ENCODE peak calls at places on chromosomes 3 and 15, in seven cellular contexts. One of them, this sample, is unnamed.

GRCh38 chr15:69758810-69759410 is 306.3 kb downstream of the RPLP1 start:
- DNase-seq in astrocyte: peak; percentile 66
- DNase-seq in GM19239: peak; percentile 39
- DNase-seq in non-pigmented ciliary epithelial cell: no peak
- DNase-seq in AG04450: no peak
- DNase-seq in GM04504: no peak
- DNase-seq in globus pallidus: peak; percentile 20
- DNase-seq in this sample: peak; percentile 52

GRCh38 chr3:15165061-15165460 is 41.0 kb upstream of the CAPN7 start:
- DNase-seq in astrocyte: no peak
- DNase-seq in GM19239: no peak
- DNase-seq in non-pigmented ciliary epithelial cell: no peak
- DNase-seq in AG04450: no peak
- DNase-seq in GM04504: no peak
- DNase-seq in globus pallidus: no peak
- DNase-seq in this sample: no peak

GRCh38 chr3:176814252-176814651 is 383.0 kb downstream of the TBL1XR1 start:
- DNase-seq in astrocyte: peak; percentile 42
- DNase-seq in GM19239: peak; percentile 23
- DNase-seq in non-pigmented ciliary epithelial cell: no peak
- DNase-seq in AG04450: peak; percentile 18
- DNase-seq in GM04504: peak; percentile 7
- DNase-seq in globus pallidus: peak; percentile 45
- DNase-seq in this sample: no peak

GRCh38 chr15:30984542-30984941 is 6.9 kb downstream of the MTMR10 start:
- DNase-seq in astrocyte: no peak
- DNase-seq in GM19239: no peak
- DNase-seq in non-pigmented ciliary epithelial cell: no peak
- DNase-seq in AG04450: no peak
- DNase-seq in GM04504: no peak
- DNase-seq in globus pallidus: peak; percentile 93
- DNase-seq in this sample: no peak

GRCh38 chr3:141926929-141927328 is 50.5 kb downstream of the ATP1B3 start:
- DNase-seq in astrocyte: no peak
- DNase-seq in GM19239: no peak
- DNase-seq in non-pigmented ciliary epithelial cell: no peak
- DNase-seq in AG04450: no peak
- DNase-seq in GM04504: no peak
- DNase-seq in globus pallidus: no peak
- DNase-seq in this sample: peak; percentile 29

GRCh38 chr15:69718916-69719315 is 266.3 kb downstream of the RPLP1 start:
- DNase-seq in astrocyte: no peak
- DNase-seq in GM19239: no peak
- DNase-seq in non-pigmented ciliary epithelial cell: no peak
- DNase-seq in AG04450: no peak
- DNase-seq in GM04504: no peak
- DNase-seq in globus pallidus: peak; percentile 36
- DNase-seq in this sample: no peak

GRCh38 chr3:127900536-127900935 is 14.5 kb upstream of the KBTBD12 start:
- DNase-seq in astrocyte: peak; percentile 19
- DNase-seq in GM19239: no peak
- DNase-seq in non-pigmented ciliary epithelial cell: no peak
- DNase-seq in AG04450: no peak
- DNase-seq in GM04504: no peak
- DNase-seq in globus pallidus: no peak
- DNase-seq in this sample: no peak

GRCh38 chr3:14883226-14883625 is 64.2 kb upstream of the NR2C2 start:
- DNase-seq in astrocyte: no peak
- DNase-seq in GM19239: no peak
- DNase-seq in non-pigmented ciliary epithelial cell: no peak
- DNase-seq in AG04450: no peak
- DNase-seq in GM04504: no peak
- DNase-seq in globus pallidus: no peak
- DNase-seq in this sample: no peak

GRCh38 chr3:189714991-189715961 is 84.1 kb downstream of the TP63 start:
- DNase-seq in astrocyte: peak; percentile 90
- DNase-seq in GM19239: no peak
- DNase-seq in non-pigmented ciliary epithelial cell: peak; percentile 63
- DNase-seq in AG04450: no peak
- DNase-seq in GM04504: peak; percentile 74
- DNase-seq in globus pallidus: no peak
- DNase-seq in this sample: no peak

GRCh38 chr3:9067352-9067975 is 104.2 kb upstream of the RAD18 start:
- DNase-seq in astrocyte: peak; percentile 36
- DNase-seq in GM19239: peak; percentile 45
- DNase-seq in non-pigmented ciliary epithelial cell: peak; percentile 20
- DNase-seq in AG04450: peak; percentile 32
- DNase-seq in GM04504: peak; percentile 36
- DNase-seq in globus pallidus: peak; percentile 68
- DNase-seq in this sample: no peak

GRCh38 chr3:98021821-98022220 is 13.3 kb downstream of the GABRR3 start:
- DNase-seq in astrocyte: peak; percentile 19
- DNase-seq in GM19239: no peak
- DNase-seq in non-pigmented ciliary epithelial cell: no peak
- DNase-seq in AG04450: peak; percentile 20
- DNase-seq in GM04504: peak; percentile 7
- DNase-seq in globus pallidus: no peak
- DNase-seq in this sample: no peak

GRCh38 chr3:71728632-71729342 is 3.6 kb upstream of the EIF4E3 start:
- DNase-seq in astrocyte: peak; percentile 10
- DNase-seq in GM19239: no peak
- DNase-seq in non-pigmented ciliary epithelial cell: no peak
- DNase-seq in AG04450: no peak
- DNase-seq in GM04504: no peak
- DNase-seq in globus pallidus: no peak
- DNase-seq in this sample: no peak

GRCh38 chr3:122082357-122082756 is 27.2 kb downstream of the CD86 start:
- DNase-seq in astrocyte: no peak
- DNase-seq in GM19239: no peak
- DNase-seq in non-pigmented ciliary epithelial cell: no peak
- DNase-seq in AG04450: no peak
- DNase-seq in GM04504: no peak
- DNase-seq in globus pallidus: no peak
- DNase-seq in this sample: no peak

GRCh38 chr3:137692803-137693431 is 71.2 kb upstream of the SOX14 start:
- DNase-seq in astrocyte: no peak
- DNase-seq in GM19239: no peak
- DNase-seq in non-pigmented ciliary epithelial cell: no peak
- DNase-seq in AG04450: no peak
- DNase-seq in GM04504: no peak
- DNase-seq in globus pallidus: no peak
- DNase-seq in this sample: no peak

GRCh38 chr3:101066776-101067175 is 73.6 kb upstream of the ABI3BP start:
- DNase-seq in astrocyte: peak; percentile 49
- DNase-seq in GM19239: no peak
- DNase-seq in non-pigmented ciliary epithelial cell: no peak
- DNase-seq in AG04450: no peak
- DNase-seq in GM04504: no peak
- DNase-seq in globus pallidus: peak; percentile 12
- DNase-seq in this sample: no peak

GRCh38 chr3:168085491-168086119 is 10.1 kb downstream of the GOLIM4 start:
- DNase-seq in astrocyte: no peak
- DNase-seq in GM19239: no peak
- DNase-seq in non-pigmented ciliary epithelial cell: no peak
- DNase-seq in AG04450: no peak
- DNase-seq in GM04504: no peak
- DNase-seq in globus pallidus: no peak
- DNase-seq in this sample: no peak

GRCh38 chr3:129795596-129795995 is 97.9 kb downstream of the TMCC1 start:
- DNase-seq in astrocyte: peak; percentile 73
- DNase-seq in GM19239: no peak
- DNase-seq in non-pigmented ciliary epithelial cell: no peak
- DNase-seq in AG04450: no peak
- DNase-seq in GM04504: peak; percentile 4
- DNase-seq in globus pallidus: no peak
- DNase-seq in this sample: no peak

GRCh38 chr15:91909574-91909973 is 56.1 kb downstream of the SLCO3A1 start:
- DNase-seq in astrocyte: no peak
- DNase-seq in GM19239: no peak
- DNase-seq in non-pigmented ciliary epithelial cell: no peak
- DNase-seq in AG04450: no peak
- DNase-seq in GM04504: no peak
- DNase-seq in globus pallidus: no peak
- DNase-seq in this sample: no peak

GRCh38 chr3:158167737-158168469 is 58.0 kb downstream of the RSRC1 start:
- DNase-seq in astrocyte: peak; percentile 98
- DNase-seq in GM19239: no peak
- DNase-seq in non-pigmented ciliary epithelial cell: peak; percentile 95
- DNase-seq in AG04450: peak; percentile 85
- DNase-seq in GM04504: peak; percentile 93
- DNase-seq in globus pallidus: no peak
- DNase-seq in this sample: no peak

GRCh38 chr15:67465196-67465952 is 55.6 kb upstream of the C15orf61 start:
- DNase-seq in astrocyte: no peak
- DNase-seq in GM19239: no peak
- DNase-seq in non-pigmented ciliary epithelial cell: no peak
- DNase-seq in AG04450: no peak
- DNase-seq in GM04504: no peak
- DNase-seq in globus pallidus: no peak
- DNase-seq in this sample: no peak

GRCh38 chr3:184740509-184741258 is 28.8 kb upstream of the MAGEF1 start:
- DNase-seq in astrocyte: peak; percentile 56
- DNase-seq in GM19239: no peak
- DNase-seq in non-pigmented ciliary epithelial cell: no peak
- DNase-seq in AG04450: no peak
- DNase-seq in GM04504: no peak
- DNase-seq in globus pallidus: no peak
- DNase-seq in this sample: peak; percentile 53

GRCh38 chr3:172104471-172105072 is 65.2 kb downstream of the FNDC3B start:
- DNase-seq in astrocyte: peak; percentile 61
- DNase-seq in GM19239: no peak
- DNase-seq in non-pigmented ciliary epithelial cell: no peak
- DNase-seq in AG04450: no peak
- DNase-seq in GM04504: no peak
- DNase-seq in globus pallidus: no peak
- DNase-seq in this sample: no peak

GRCh38 chr3:56881035-56881575 is 79.4 kb upstream of the ARHGEF3 start:
- DNase-seq in astrocyte: no peak
- DNase-seq in GM19239: no peak
- DNase-seq in non-pigmented ciliary epithelial cell: no peak
- DNase-seq in AG04450: no peak
- DNase-seq in GM04504: no peak
- DNase-seq in globus pallidus: no peak
- DNase-seq in this sample: no peak

GRCh38 chr3:178203650-178204049 is 332.6 kb upstream of the KCNMB2 start:
- DNase-seq in astrocyte: no peak
- DNase-seq in GM19239: no peak
- DNase-seq in non-pigmented ciliary epithelial cell: no peak
- DNase-seq in AG04450: no peak
- DNase-seq in GM04504: no peak
- DNase-seq in globus pallidus: no peak
- DNase-seq in this sample: no peak

GRCh38 chr3:189677667-189678066 is 46.5 kb downstream of the TP63 start:
- DNase-seq in astrocyte: no peak
- DNase-seq in GM19239: no peak
- DNase-seq in non-pigmented ciliary epithelial cell: no peak
- DNase-seq in AG04450: no peak
- DNase-seq in GM04504: no peak
- DNase-seq in globus pallidus: no peak
- DNase-seq in this sample: no peak

GRCh38 chr15:85094685-85095084 is 113.0 kb downstream of the PDE8A start:
- DNase-seq in astrocyte: peak; percentile 66
- DNase-seq in GM19239: no peak
- DNase-seq in non-pigmented ciliary epithelial cell: peak; percentile 40
- DNase-seq in AG04450: peak; percentile 16
- DNase-seq in GM04504: peak; percentile 8
- DNase-seq in globus pallidus: no peak
- DNase-seq in this sample: no peak

GRCh38 chr3:197795200-197795599 is 4.1 kb downstream of the LRCH3 start:
- DNase-seq in astrocyte: peak; percentile 29
- DNase-seq in GM19239: no peak
- DNase-seq in non-pigmented ciliary epithelial cell: no peak
- DNase-seq in AG04450: no peak
- DNase-seq in GM04504: peak; percentile 50
- DNase-seq in globus pallidus: no peak
- DNase-seq in this sample: no peak

This sample was measured in ureter.